ENCODE peak calls at places on chromosomes 16 and 17, in six cellular contexts. I is T-cell, A is A549, M is caudate nucleus, D is testis, W is renal cortical epithelial cell. E is an unnamed sample.

GRCh38 chr17:21213491-21214014 is 408 bp downstream of the TMEM11 start:
- DNase-seq in M (no peak), D (peak), A (peak), I (no peak), W (no peak), E (no peak)

GRCh38 chr16:46884513-46885293 is 541 bp downstream of the GPT2 start:
- DNase-seq in W (no peak), I (no peak), M (peak), A (no peak), D (no peak), E (no peak)

GRCh38 chr16:49932943-49933342 is 77.0 kb upstream of the ZNF423 start:
- DNase-seq in W (no peak), M (no peak), I (no peak), D (peak), A (no peak), E (no peak)

GRCh38 chr17:19347323-19348080 is 15.0 kb downstream of the B9D1 start:
- DNase-seq in A (no peak), M (no peak), D (no peak), I (no peak), W (no peak), E (no peak)

GRCh38 chr17:71801301-71801700 is 319.5 kb upstream of the SOX9 start:
- DNase-seq in D (no peak), I (no peak), W (no peak), M (peak), A (no peak), E (no peak)

GRCh38 chr16:80619824-80620223 is 79.0 kb downstream of the DYNLRB2 start:
- DNase-seq in A (no peak), W (peak), I (no peak), M (no peak), D (no peak), E (no peak)

GRCh38 chr17:77644181-77644972 is 314.1 kb upstream of the TNRC6C start:
- DNase-seq in W (no peak), M (no peak), D (no peak), I (no peak), A (no peak), E (no peak)

GRCh38 chr17:76537288-76537577 is 276 bp downstream of the CYGB start:
- DNase-seq in D (peak), M (no peak), I (no peak), A (no peak), W (no peak), E (no peak)

GRCh38 chr16:89345663-89346150 is 128.2 kb downstream of the ZNF778 start:
- DNase-seq in I (no peak), W (no peak), D (no peak), A (no peak), M (no peak), E (no peak)